ENCODE peak calls at places on chromosomes 12 and 14, in five cellular contexts. E, K, N, Q and I are unnamed samples.
A peak's percentile ranks its signal among the peaks of the same experiment; 100 is the strongest.

GRCh38 chr12:124603143-124603542 is 35.7 kb upstream of the NCOR2 start:
- DNase-seq in E (no peak), K (no peak), N (no peak), Q (no peak), I (no peak)

GRCh38 chr12:3168775-3169221 is 91.6 kb downstream of the TSPAN9 start:
- DNase-seq in E (peak; percentile 60), K (peak; percentile 86), N (peak; percentile 97), Q (no peak), I (peak; percentile 85)

GRCh38 chr14:94685166-94685581 is 73.0 kb downstream of the SERPINA3 start:
- DNase-seq in E (no peak), K (no peak), N (peak; percentile 53), Q (no peak), I (no peak)

GRCh38 chr12:66036317-66036716 is 94.2 kb downstream of the LLPH start:
- DNase-seq in E (peak; percentile 59), K (peak; percentile 15), N (peak; percentile 77), Q (no peak), I (peak; percentile 94)

GRCh38 chr12:120468271-120468845 is 1.2 kb downstream of the SRSF9 start:
- DNase-seq in E (peak; percentile 68), K (peak; percentile 25), N (no peak), Q (peak; percentile 10), I (no peak)

GRCh38 chr12:19151298-19151697 is 21.8 kb downstream of the PLEKHA5 start:
- DNase-seq in E (no peak), K (no peak), N (no peak), Q (no peak), I (no peak)

GRCh38 chr12:92070864-92071445 is 74.7 kb downstream of the BTG1 start:
- DNase-seq in E (no peak), K (peak; percentile 49), N (no peak), Q (peak; percentile 52), I (no peak)

GRCh38 chr14:99252940-99253868 is 18.8 kb downstream of the BCL11B start:
- DNase-seq in E (no peak), K (no peak), N (no peak), Q (no peak), I (no peak)

GRCh38 chr12:46266382-46266791 is 2.5 kb downstream of the SLC38A1 start:
- DNase-seq in E (no peak), K (peak; percentile 41), N (no peak), Q (no peak), I (peak; percentile 15)

GRCh38 chr12:124432376-124432775 is 135.0 kb downstream of the NCOR2 start:
- DNase-seq in E (no peak), K (no peak), N (no peak), Q (no peak), I (no peak)

GRCh38 chr12:106333010-106333409 is 24.5 kb upstream of the POLR3B start:
- DNase-seq in E (no peak), K (no peak), N (no peak), Q (no peak), I (no peak)

GRCh38 chr12:1605129-1606020 is 11.0 kb upstream of the FBXL14 start:
- DNase-seq in E (peak; percentile 73), K (peak; percentile 86), N (peak; percentile 75), Q (peak; percentile 55), I (peak; percentile 95)

GRCh38 chr14:103380719-103381377 is 4.4 kb upstream of the MARK3 start:
- DNase-seq in E (no peak), K (no peak), N (no peak), Q (no peak), I (no peak)

GRCh38 chr12:10365716-10366433 is 24.0 kb downstream of the KLRK1 start:
- DNase-seq in E (no peak), K (no peak), N (no peak), Q (no peak), I (no peak)

GRCh38 chr14:99320105-99320572 is 48.1 kb upstream of the BCL11B start:
- DNase-seq in E (peak; percentile 65), K (peak; percentile 77), N (no peak), Q (peak; percentile 57), I (no peak)

GRCh38 chr12:75684678-75685620 is 173.5 kb upstream of the KRR1 start:
- DNase-seq in E (peak; percentile 5), K (no peak), N (no peak), Q (no peak), I (no peak)

GRCh38 chr12:11685716-11686115 is 36.2 kb downstream of the ETV6 start:
- DNase-seq in E (no peak), K (no peak), N (no peak), Q (no peak), I (no peak)

GRCh38 chr12:22978962-22979361 is 354.0 kb downstream of the ETNK1 start:
- DNase-seq in E (peak; percentile 70), K (no peak), N (peak; percentile 69), Q (no peak), I (peak; percentile 27)

GRCh38 chr12:88865537-88865936 is 285.3 kb upstream of the KITLG start:
- DNase-seq in E (no peak), K (no peak), N (no peak), Q (no peak), I (no peak)

GRCh38 chr14:58245562-58245961 is 919 bp downstream of the PSMA3 start:
- DNase-seq in E (no peak), K (no peak), N (no peak), Q (no peak), I (no peak)

GRCh38 chr14:76320486-76320885 is 55.5 kb upstream of the ESRRB start:
- DNase-seq in E (no peak), K (no peak), N (peak; percentile 36), Q (no peak), I (no peak)

GRCh38 chr12:80186727-80187217 is 87.4 kb downstream of the OTOGL start:
- DNase-seq in E (peak; percentile 51), K (peak; percentile 52), N (no peak), Q (peak; percentile 39), I (peak; percentile 98)

GRCh38 chr14:36656769-36657408 is 4.8 kb upstream of the PAX9 start:
- DNase-seq in E (no peak), K (no peak), N (no peak), Q (no peak), I (no peak)

GRCh38 chr12:130114952-130115351 is 47.3 kb upstream of the FZD10 start:
- DNase-seq in E (no peak), K (no peak), N (no peak), Q (no peak), I (no peak)

GRCh38 chr14:75393794-75394193 is 34.0 kb upstream of the JDP2 start:
- DNase-seq in E (no peak), K (no peak), N (no peak), Q (no peak), I (no peak)

GRCh38 chr12:67543371-67543770 is 105.2 kb upstream of the DYRK2 start:
- DNase-seq in E (no peak), K (no peak), N (no peak), Q (no peak), I (no peak)

GRCh38 chr12:121871501-121871900 is 12.8 kb upstream of the HPD start:
- DNase-seq in E (no peak), K (no peak), N (no peak), Q (no peak), I (no peak)

GRCh38 chr12:88267630-88268029 is 125.5 kb downstream of the TMTC3 start:
- DNase-seq in E (no peak), K (no peak), N (no peak), Q (no peak), I (no peak)

GRCh38 chr12:51254592-51254991 is 15.6 kb downstream of the SMAGP start:
- DNase-seq in E (no peak), K (no peak), N (no peak), Q (no peak), I (no peak)